ENCODE peak calls at places on chromosomes 12 and 14, in ten cellular contexts. W is SK-N-SH, P is body of pancreas, F is fibroblast of pulmonary artery, M is activated B cell treated with CpG ODN at 0.5 μM for 24 hours, L is RWPE1, N is GM12865, V is Peyer's patch, X is HCT116, D is Panc1. K is an unnamed sample.

GRCh38 chr12:20183563-20183962 is 184.8 kb upstream of the PDE3A start:
- DNase-seq in M (no peak), W (no peak), V (no peak), P (no peak), X (no peak), F (peak; percentile 75), D (no peak), L (no peak), N (no peak), K (no peak)

GRCh38 chr14:100056964-100057817 is 8.0 kb upstream of the EVL start:
- DNase-seq in L (peak; percentile 58), F (peak; percentile 66), V (no peak), N (peak; percentile 69), M (no peak), P (no peak), X (no peak), W (no peak), D (no peak), K (peak; percentile 69)

GRCh38 chr12:6104027-6104426 is 20.4 kb downstream of the VWF start:
- DNase-seq in P (no peak), F (no peak), X (no peak), D (no peak), V (no peak), L (no peak), N (no peak), W (no peak), M (no peak), K (no peak)

GRCh38 chr12:94305293-94305957 is 154.2 kb downstream of the CEP83 start:
- DNase-seq in L (no peak), F (no peak), D (no peak), X (no peak), P (no peak), M (no peak), N (peak; percentile 76), V (no peak), W (no peak), K (no peak)

GRCh38 chr14:92582706-92583452 is 69.3 kb downstream of the RIN3 start:
- DNase-seq in X (no peak), M (no peak), W (no peak), F (no peak), L (no peak), V (peak; percentile 64), D (no peak), P (no peak), N (peak; percentile 92), K (peak; percentile 74)

GRCh38 chr12:110317921-110318320 is 36.9 kb downstream of the ATP2A2 start:
- DNase-seq in X (no peak), D (no peak), W (no peak), V (no peak), L (no peak), P (no peak), F (peak; percentile 81), N (no peak), M (no peak), K (no peak)

GRCh38 chr12:53344824-53345485 is 8.8 kb upstream of the SP7 start:
- DNase-seq in N (peak; percentile 80), V (peak; percentile 86), M (peak; percentile 61), P (peak; percentile 75), W (peak; percentile 93), D (no peak), X (no peak), L (no peak), F (peak; percentile 78), K (peak; percentile 84)

GRCh38 chr14:104715416-104715815 is 8.6 kb upstream of the ADSS1 start:
- DNase-seq in N (no peak), X (no peak), P (no peak), F (no peak), V (no peak), M (no peak), D (no peak), L (no peak), W (no peak), K (no peak)

GRCh38 chr14:52012635-52013034 is 23.3 kb downstream of the RTRAF start:
- DNase-seq in P (peak; percentile 34), N (no peak), L (no peak), D (no peak), M (no peak), F (peak; percentile 80), X (no peak), V (no peak), W (no peak), K (no peak)

GRCh38 chr14:63964063-63964462 is 111.3 kb downstream of the SYNE2 start:
- DNase-seq in D (no peak), N (no peak), V (no peak), M (no peak), P (no peak), F (no peak), W (no peak), L (no peak), X (no peak), K (no peak)

GRCh38 chr12:40499856-40500255 is 192.4 kb upstream of the CNTN1 start:
- DNase-seq in N (no peak), M (no peak), P (no peak), W (no peak), L (no peak), F (no peak), D (no peak), X (no peak), V (no peak), K (no peak)

GRCh38 chr12:109304485-109304884 is 4.6 kb downstream of the FOXN4 start:
- DNase-seq in D (no peak), V (no peak), L (no peak), M (no peak), N (no peak), F (no peak), P (no peak), X (no peak), W (peak; percentile 60), K (peak; percentile 10)

GRCh38 chr14:73724696-73725095 is 10.5 kb upstream of the PNMA1 start:
- DNase-seq in V (no peak), X (no peak), P (no peak), F (no peak), W (no peak), L (no peak), M (no peak), N (no peak), D (no peak), K (no peak)

GRCh38 chr12:44317651-44318126 is 481.8 kb downstream of the TMEM117 start:
- DNase-seq in P (no peak), D (peak; percentile 28), F (peak; percentile 30), V (no peak), W (peak; percentile 25), M (no peak), N (peak; percentile 66), L (no peak), X (peak; percentile 15), K (peak; percentile 22)
- TF ChIP-seq CTCF in P (no peak), D (peak; percentile 41), F (peak; percentile 50), V (peak; percentile 52), W (peak; percentile 51), M (no peak), N (peak; percentile 61), L (no peak), X (peak; percentile 55), K (peak; percentile 58)

GRCh38 chr12:2640281-2640680 is 154.5 kb upstream of the FKBP4 start:
- DNase-seq in W (no peak), N (no peak), M (no peak), L (peak; percentile 33), X (no peak), D (no peak), F (no peak), P (no peak), V (peak; percentile 29), K (no peak)
- TF ChIP-seq CTCF in W (peak; percentile 40), N (no peak), M (no peak), L (no peak), X (peak; percentile 37), D (no peak), F (no peak), P (no peak), V (no peak), K (no peak)

DNA sequence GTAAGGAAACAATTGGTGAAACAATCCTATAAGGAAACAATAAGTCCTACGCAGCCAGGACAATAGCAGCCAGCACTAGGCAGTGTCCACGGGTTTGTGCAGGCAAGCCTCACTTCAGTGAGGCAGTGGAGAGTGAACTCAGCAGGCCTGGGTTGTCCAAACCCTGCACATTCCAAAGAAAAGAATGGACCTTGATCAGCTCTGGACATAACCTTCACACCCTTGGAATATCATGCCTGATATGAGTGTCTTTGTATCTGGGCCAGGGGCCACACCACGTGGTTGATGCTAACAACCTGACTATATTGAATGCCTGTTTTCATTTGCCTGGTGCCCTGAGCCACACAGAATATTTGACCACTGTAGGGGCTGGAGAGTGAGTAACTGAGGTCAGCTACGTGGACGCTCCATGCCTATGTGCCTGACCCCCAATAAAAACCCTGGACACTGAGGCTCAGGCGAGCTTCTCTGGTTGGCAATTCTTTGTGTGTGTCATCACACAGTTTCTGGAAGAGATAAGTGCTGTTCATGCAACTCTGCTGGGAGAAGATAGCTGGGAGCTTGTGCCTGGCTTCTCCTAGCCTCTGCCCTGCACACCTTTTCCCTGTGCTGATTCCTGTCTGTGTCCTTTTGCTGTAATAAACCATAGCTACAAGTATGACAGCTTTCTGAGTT is 81.4 kb upstream of the NCOR2 start:
- DNase-seq in F (no peak), V (no peak), P (no peak), X (no peak), N (no peak), W (no peak), L (no peak), D (no peak), M (no peak), K (no peak)
- TF ChIP-seq CTCF in F (no peak), V (no peak), P (no peak), X (no peak), N (no peak), W (no peak), L (no peak), D (no peak), M (no peak), K (no peak)

GRCh38 chr12:107442593-107442992 is 243.0 kb upstream of the PWP1 start:
- DNase-seq in X (no peak), L (no peak), P (no peak), F (no peak), V (no peak), W (no peak), D (no peak), M (no peak), N (no peak), K (no peak)

GRCh38 chr12:107437954-107438353 is 247.6 kb upstream of the PWP1 start:
- DNase-seq in P (no peak), W (no peak), M (no peak), F (no peak), V (no peak), L (no peak), D (no peak), N (no peak), X (no peak), K (no peak)

GRCh38 chr12:107441906-107442305 is 243.7 kb upstream of the PWP1 start:
- DNase-seq in L (no peak), W (no peak), N (peak; percentile 51), D (no peak), V (peak; percentile 53), M (no peak), F (peak; percentile 33), P (no peak), X (no peak), K (no peak)

GRCh38 chr12:107439101-107439738 is 246.4 kb upstream of the PWP1 start:
- DNase-seq in L (no peak), V (peak; percentile 64), F (no peak), N (no peak), D (no peak), P (no peak), X (no peak), M (no peak), W (no peak), K (no peak)

GRCh38 chr12:107440596-107440995 is 245.0 kb upstream of the PWP1 start:
- DNase-seq in V (no peak), L (no peak), P (no peak), D (no peak), N (no peak), F (no peak), X (no peak), M (no peak), W (no peak), K (no peak)
- TF ChIP-seq CTCF in V (no peak), L (no peak), P (no peak), D (no peak), N (no peak), F (no peak), X (no peak), M (no peak), W (no peak), K (no peak)